ENCODE peak calls at places on chromosome 7, in nine cellular contexts. One of them, this sample, is unnamed.

GRCh38 chr7:11910253-11910652 is 78.3 kb upstream of the THSD7A start:
- DNase-seq in HFF-Myc: no peak
- DNase-seq in AG04450: no peak
- DNase-seq in psoas muscle: no peak
- DNase-seq in IMR-90: no peak
- DNase-seq in pancreas: no peak
- DNase-seq in cardiac fibroblast: no peak
- DNase-seq in Caco-2: no peak
- DNase-seq in dorsolateral prefrontal cortex: no peak
- DNase-seq in this sample: no peak

GRCh38 chr7:132825932-132826480 is 249.7 kb upstream of the PLXNA4 start:
- DNase-seq in pancreas: no peak
- DNase-seq in cardiac fibroblast: no peak
- DNase-seq in HFF-Myc: no peak
- DNase-seq in dorsolateral prefrontal cortex: no peak
- DNase-seq in AG04450: no peak
- DNase-seq in psoas muscle: no peak
- DNase-seq in Caco-2: no peak
- DNase-seq in IMR-90: no peak
- DNase-seq in this sample: no peak

GRCh38 chr7:38398725-38399321 is 125.4 kb upstream of the TARP start:
- DNase-seq in cardiac fibroblast: peak
- DNase-seq in Caco-2: no peak
- DNase-seq in IMR-90: peak
- DNase-seq in HFF-Myc: peak
- DNase-seq in psoas muscle: peak
- DNase-seq in dorsolateral prefrontal cortex: peak
- DNase-seq in AG04450: peak
- DNase-seq in pancreas: peak
- DNase-seq in this sample: peak

GRCh38 chr7:135154734-135155133 is 6.9 kb downstream of the TMEM140 start:
- DNase-seq in HFF-Myc: no peak
- DNase-seq in Caco-2: no peak
- DNase-seq in pancreas: no peak
- DNase-seq in IMR-90: no peak
- DNase-seq in psoas muscle: no peak
- DNase-seq in cardiac fibroblast: no peak
- DNase-seq in AG04450: no peak
- DNase-seq in dorsolateral prefrontal cortex: no peak
- DNase-seq in this sample: no peak

GRCh38 chr7:22393825-22394458 is 37.0 kb upstream of the RAPGEF5 start:
- DNase-seq in psoas muscle: no peak
- DNase-seq in AG04450: no peak
- DNase-seq in HFF-Myc: no peak
- DNase-seq in cardiac fibroblast: no peak
- DNase-seq in dorsolateral prefrontal cortex: peak
- DNase-seq in IMR-90: peak
- DNase-seq in pancreas: no peak
- DNase-seq in Caco-2: no peak
- DNase-seq in this sample: no peak

GRCh38 chr7:7820939-7821338 is 102.5 kb upstream of the RPA3 start:
- DNase-seq in cardiac fibroblast: no peak
- DNase-seq in IMR-90: no peak
- DNase-seq in pancreas: no peak
- DNase-seq in HFF-Myc: no peak
- DNase-seq in Caco-2: no peak
- DNase-seq in psoas muscle: no peak
- DNase-seq in AG04450: no peak
- DNase-seq in dorsolateral prefrontal cortex: no peak
- DNase-seq in this sample: no peak

GRCh38 chr7:129748710-129749109 is 137.2 kb downstream of the NRF1 start:
- DNase-seq in cardiac fibroblast: peak
- DNase-seq in Caco-2: no peak
- DNase-seq in psoas muscle: no peak
- DNase-seq in IMR-90: peak
- DNase-seq in AG04450: no peak
- DNase-seq in dorsolateral prefrontal cortex: no peak
- DNase-seq in pancreas: no peak
- DNase-seq in HFF-Myc: no peak
- DNase-seq in this sample: peak

GRCh38 chr7:45917658-45918057 is 3.4 kb downstream of the IGFBP3 start:
- DNase-seq in Caco-2: peak
- DNase-seq in psoas muscle: peak
- DNase-seq in HFF-Myc: peak
- DNase-seq in AG04450: no peak
- DNase-seq in dorsolateral prefrontal cortex: peak
- DNase-seq in cardiac fibroblast: peak
- DNase-seq in IMR-90: peak
- DNase-seq in pancreas: peak
- DNase-seq in this sample: peak

GRCh38 chr7:13903997-13904396 is 85.5 kb downstream of the ETV1 start:
- DNase-seq in IMR-90: peak
- DNase-seq in psoas muscle: no peak
- DNase-seq in AG04450: no peak
- DNase-seq in Caco-2: no peak
- DNase-seq in pancreas: no peak
- DNase-seq in cardiac fibroblast: peak
- DNase-seq in HFF-Myc: no peak
- DNase-seq in dorsolateral prefrontal cortex: no peak
- DNase-seq in this sample: peak

GRCh38 chr7:116836911-116837310 is 25.5 kb upstream of the CAPZA2 start:
- DNase-seq in psoas muscle: no peak
- DNase-seq in IMR-90: no peak
- DNase-seq in pancreas: no peak
- DNase-seq in AG04450: no peak
- DNase-seq in dorsolateral prefrontal cortex: no peak
- DNase-seq in HFF-Myc: no peak
- DNase-seq in cardiac fibroblast: no peak
- DNase-seq in Caco-2: no peak
- DNase-seq in this sample: no peak

GRCh38 chr7:39088730-39089129 is 111.0 kb downstream of the POU6F2 start:
- DNase-seq in IMR-90: no peak
- DNase-seq in Caco-2: no peak
- DNase-seq in AG04450: no peak
- DNase-seq in cardiac fibroblast: no peak
- DNase-seq in psoas muscle: no peak
- DNase-seq in HFF-Myc: no peak
- DNase-seq in pancreas: no peak
- DNase-seq in dorsolateral prefrontal cortex: no peak
- DNase-seq in this sample: no peak

GRCh38 chr7:125876436-125876835 is 946.8 kb upstream of the POT1 start:
- DNase-seq in IMR-90: no peak
- DNase-seq in pancreas: no peak
- DNase-seq in HFF-Myc: no peak
- DNase-seq in AG04450: no peak
- DNase-seq in cardiac fibroblast: no peak
- DNase-seq in dorsolateral prefrontal cortex: no peak
- DNase-seq in psoas muscle: no peak
- DNase-seq in Caco-2: no peak
- DNase-seq in this sample: peak

GRCh38 chr7:41830271-41830670 is 127.4 kb upstream of the INHBA start:
- DNase-seq in psoas muscle: no peak
- DNase-seq in AG04450: no peak
- DNase-seq in cardiac fibroblast: no peak
- DNase-seq in dorsolateral prefrontal cortex: no peak
- DNase-seq in HFF-Myc: no peak
- DNase-seq in IMR-90: no peak
- DNase-seq in pancreas: no peak
- DNase-seq in Caco-2: no peak
- DNase-seq in this sample: no peak

GRCh38 chr7:142440219-142441073 is 182.6 kb upstream of the PRSS58 start:
- DNase-seq in IMR-90: peak
- DNase-seq in psoas muscle: no peak
- DNase-seq in dorsolateral prefrontal cortex: no peak
- DNase-seq in HFF-Myc: peak
- DNase-seq in Caco-2: no peak
- DNase-seq in AG04450: peak
- DNase-seq in pancreas: no peak
- DNase-seq in cardiac fibroblast: peak
- DNase-seq in this sample: peak

GRCh38 chr7:5283421-5284303 is 919 bp downstream of the SLC29A4 start:
- DNase-seq in cardiac fibroblast: no peak
- DNase-seq in AG04450: no peak
- DNase-seq in Caco-2: no peak
- DNase-seq in pancreas: no peak
- DNase-seq in HFF-Myc: no peak
- DNase-seq in psoas muscle: no peak
- DNase-seq in dorsolateral prefrontal cortex: no peak
- DNase-seq in IMR-90: no peak
- DNase-seq in this sample: peak
- H3K4me3 ChIP-seq in cardiac fibroblast: peak
- H3K4me3 ChIP-seq in AG04450: peak
- H3K4me3 ChIP-seq in Caco-2: peak
- H3K4me3 ChIP-seq in pancreas: peak
- H3K4me3 ChIP-seq in HFF-Myc: peak
- H3K4me3 ChIP-seq in psoas muscle: peak
- H3K4me3 ChIP-seq in dorsolateral prefrontal cortex: peak
- H3K4me3 ChIP-seq in IMR-90: peak
- H3K4me3 ChIP-seq in this sample: no peak

DNA sequence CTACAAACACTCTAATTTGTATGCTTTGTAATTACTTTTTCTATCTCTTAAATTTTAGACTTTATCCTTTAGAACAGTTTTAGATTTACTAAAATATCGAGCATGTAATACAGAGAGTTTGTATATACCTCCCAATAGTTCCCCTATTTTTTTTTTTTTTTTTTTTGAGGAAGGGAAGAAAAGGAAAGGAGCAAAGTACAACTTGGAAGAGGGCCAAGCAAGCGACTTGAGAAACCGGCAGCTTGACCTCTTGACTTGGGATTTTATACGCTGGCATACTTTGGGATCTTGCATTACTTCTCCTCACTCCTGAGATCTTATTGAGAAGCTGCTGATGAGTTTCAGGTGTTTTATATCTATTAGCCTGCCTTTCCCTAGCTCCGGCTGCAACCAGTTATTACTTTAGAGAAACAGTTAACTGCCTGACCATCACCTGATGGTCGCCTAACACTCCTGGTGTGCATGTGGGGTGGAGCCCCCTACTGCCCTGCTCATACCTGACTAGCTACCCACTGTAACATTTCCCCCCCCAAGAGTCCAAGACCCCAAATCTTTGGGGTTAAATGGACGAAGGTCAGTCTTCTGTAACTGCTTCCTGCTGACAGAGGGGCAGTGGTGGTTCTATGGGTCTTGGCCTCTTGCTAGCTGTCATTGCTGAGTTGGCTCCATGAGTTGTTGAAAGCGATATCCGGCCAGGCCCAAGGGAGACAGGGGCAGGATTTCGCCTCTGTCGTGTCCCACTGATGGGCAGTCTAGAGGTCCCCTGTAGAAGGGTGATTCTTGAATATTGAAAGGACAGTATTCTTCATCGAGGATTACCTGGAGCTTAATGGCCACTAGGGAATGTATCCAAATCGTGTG is 28.5 kb downstream of the MKLN1 start:
- DNase-seq in psoas muscle: no peak
- DNase-seq in cardiac fibroblast: peak
- DNase-seq in IMR-90: no peak
- DNase-seq in dorsolateral prefrontal cortex: no peak
- DNase-seq in Caco-2: no peak
- DNase-seq in HFF-Myc: no peak
- DNase-seq in AG04450: no peak
- DNase-seq in pancreas: no peak
- DNase-seq in this sample: peak
- TF ChIP-seq CTCF in psoas muscle: no peak
- TF ChIP-seq CTCF in cardiac fibroblast: no peak
- TF ChIP-seq CTCF in IMR-90: no peak
- TF ChIP-seq CTCF in dorsolateral prefrontal cortex: no peak
- TF ChIP-seq CTCF in Caco-2: no peak
- TF ChIP-seq CTCF in HFF-Myc: no peak
- TF ChIP-seq CTCF in AG04450: no peak
- TF ChIP-seq CTCF in pancreas: no peak
- TF ChIP-seq CTCF in this sample: no peak

DNA sequence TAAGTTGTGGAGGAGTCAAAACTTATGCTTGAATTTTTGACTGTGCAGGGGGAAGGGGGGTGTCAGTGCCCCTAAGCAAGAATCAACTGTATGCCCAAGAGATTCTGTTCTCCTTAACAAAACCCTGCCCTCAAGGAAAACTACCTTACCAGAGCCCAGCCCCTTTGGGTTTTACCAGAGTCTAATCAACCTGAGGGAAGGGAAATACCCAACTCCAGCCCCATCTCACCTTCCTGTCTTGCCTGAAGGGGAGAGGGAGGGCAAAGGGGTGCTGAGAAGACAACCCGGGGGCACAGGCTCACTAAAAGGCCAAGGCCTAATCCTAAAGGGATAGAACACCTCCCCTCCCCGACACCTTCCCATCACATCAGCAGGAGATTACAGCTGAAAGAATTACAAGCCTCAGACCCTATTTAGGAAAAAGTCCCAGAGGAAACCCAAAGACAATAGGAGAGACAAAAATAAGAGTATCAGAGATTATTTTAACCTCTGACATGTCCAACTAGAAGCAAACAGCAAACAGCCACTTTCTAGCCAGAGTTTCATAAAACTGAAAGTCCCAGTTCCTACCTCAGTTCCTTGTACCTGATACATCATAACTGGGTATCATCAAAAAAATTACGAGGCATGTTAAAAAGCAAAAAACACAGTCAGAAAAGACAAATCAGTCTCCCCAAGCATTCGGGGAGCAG is 26.8 kb upstream of the C7orf33 start:
- DNase-seq in cardiac fibroblast: no peak
- DNase-seq in HFF-Myc: no peak
- DNase-seq in dorsolateral prefrontal cortex: no peak
- DNase-seq in pancreas: no peak
- DNase-seq in AG04450: no peak
- DNase-seq in IMR-90: no peak
- DNase-seq in psoas muscle: no peak
- DNase-seq in Caco-2: no peak
- DNase-seq in this sample: no peak
- H3K4me3 ChIP-seq in cardiac fibroblast: no peak
- H3K4me3 ChIP-seq in HFF-Myc: no peak
- H3K4me3 ChIP-seq in dorsolateral prefrontal cortex: no peak
- H3K4me3 ChIP-seq in pancreas: no peak
- H3K4me3 ChIP-seq in AG04450: no peak
- H3K4me3 ChIP-seq in IMR-90: no peak
- H3K4me3 ChIP-seq in psoas muscle: no peak
- H3K4me3 ChIP-seq in Caco-2: no peak
- H3K4me3 ChIP-seq in this sample: no peak

DNA sequence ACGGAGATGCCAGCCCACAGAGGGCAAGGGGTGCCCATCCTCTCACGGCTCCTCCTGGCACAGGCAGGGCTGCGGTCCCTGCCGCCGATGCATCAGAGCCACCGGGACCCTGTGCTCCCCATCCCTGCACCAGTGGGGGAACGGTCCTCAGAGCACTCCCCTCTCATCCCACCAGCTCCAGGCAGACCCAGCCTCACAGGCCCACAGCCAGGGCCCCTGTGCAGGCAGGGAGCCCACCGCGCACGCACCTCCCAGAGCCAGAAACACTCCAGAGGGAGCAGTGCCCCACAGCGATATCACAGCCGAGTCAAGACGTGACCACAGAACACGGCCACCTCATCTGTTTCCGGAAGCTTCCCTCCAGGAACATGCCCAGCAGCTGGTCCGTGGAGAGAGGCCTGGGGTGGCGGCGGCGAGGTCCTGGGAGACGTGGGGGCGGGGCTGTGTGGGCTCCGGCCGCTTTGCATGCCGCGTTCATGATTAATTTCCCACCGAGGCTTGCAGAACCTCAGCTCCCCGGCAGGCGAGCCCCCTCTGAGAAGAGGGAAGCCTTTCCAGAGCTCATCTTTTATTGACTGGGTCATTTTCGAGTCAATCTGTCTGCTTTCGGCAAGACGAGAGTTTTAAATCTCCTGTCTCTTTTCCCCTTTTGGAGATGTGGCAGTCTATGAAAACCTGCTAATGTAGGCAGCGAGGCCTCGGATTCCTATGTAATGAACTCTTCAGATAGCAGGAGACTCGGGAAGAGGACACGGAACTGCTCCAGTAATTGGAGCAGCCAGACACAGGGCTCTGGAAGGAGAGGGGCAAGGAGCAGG is 242.6 kb downstream of the ELFN1 start:
- DNase-seq in dorsolateral prefrontal cortex: no peak
- DNase-seq in AG04450: peak
- DNase-seq in cardiac fibroblast: peak
- DNase-seq in pancreas: no peak
- DNase-seq in psoas muscle: peak
- DNase-seq in IMR-90: peak
- DNase-seq in Caco-2: no peak
- DNase-seq in HFF-Myc: no peak
- DNase-seq in this sample: peak
- TF ChIP-seq CTCF in dorsolateral prefrontal cortex: no peak
- TF ChIP-seq CTCF in AG04450: peak
- TF ChIP-seq CTCF in cardiac fibroblast: peak
- TF ChIP-seq CTCF in pancreas: no peak
- TF ChIP-seq CTCF in psoas muscle: no peak
- TF ChIP-seq CTCF in IMR-90: peak
- TF ChIP-seq CTCF in Caco-2: no peak
- TF ChIP-seq CTCF in HFF-Myc: peak
- TF ChIP-seq CTCF in this sample: peak